ENCODE peak calls at places on chromosomes 12 and 14, in four cellular contexts. X, G, T and D are unnamed samples.

GRCh38 chr14:59926534-59926933 is 6.6 kb downstream of the LRRC9 start:
- DNase-seq in X (no peak), G (no peak), T (no peak), D (no peak)

GRCh38 chr12:27331299-27331926 is 1.2 kb upstream of the BMAL2 start:
- DNase-seq in X (peak; percentile 20), G (peak; percentile 35), T (peak; percentile 66), D (peak; percentile 89)

GRCh38 chr14:69632752-69633151 is 21.4 kb downstream of the SUSD6 start:
- DNase-seq in X (no peak), G (no peak), T (no peak), D (no peak)

GRCh38 chr14:57492859-57493258 is 798 bp downstream of the CCDC198 start:
- DNase-seq in X (no peak), G (peak; percentile 22), T (no peak), D (no peak)

GRCh38 chr14:35495278-35495677 is 38.7 kb upstream of the INSM2 start:
- DNase-seq in X (no peak), G (no peak), T (no peak), D (no peak)

GRCh38 chr12:54932691-54933090 is 51.9 kb downstream of the TESPA1 start:
- DNase-seq in X (no peak), G (no peak), T (no peak), D (no peak)

GRCh38 chr14:74912801-74913200 is 10.3 kb downstream of the RPS6KL1 start:
- DNase-seq in X (no peak), G (no peak), T (no peak), D (no peak)

GRCh38 chr12:131454418-131455217 is 256.3 kb upstream of the SFSWAP start:
- DNase-seq in X (peak; percentile 79), G (peak; percentile 60), T (peak; percentile 76), D (peak; percentile 13)

GRCh38 chr14:67704484-67705089 is 2.9 kb downstream of the RDH12 start:
- DNase-seq in X (peak; percentile 18), G (peak; percentile 54), T (peak; percentile 72), D (peak; percentile 62)

GRCh38 chr12:2922329-2922728 is 31.6 kb downstream of the TULP3 start:
- DNase-seq in X (no peak), G (no peak), T (no peak), D (no peak)

GRCh38 chr12:130253866-130254265 is 83.8 kb upstream of the PIWIL1 start:
- DNase-seq in X (no peak), G (no peak), T (no peak), D (no peak)

GRCh38 chr12:6020930-6021329 is 75.9 kb upstream of the ANO2 start:
- DNase-seq in X (no peak), G (no peak), T (no peak), D (no peak)

GRCh38 chr14:50003213-50004021 is 110.5 kb downstream of the ARF6 start:
- DNase-seq in X (peak; percentile 94), G (peak; percentile 71), T (peak; percentile 65), D (no peak)

GRCh38 chr12:86264451-86265328 is 8.5 kb upstream of the MGAT4C start:
- DNase-seq in X (no peak), G (no peak), T (no peak), D (no peak)

GRCh38 chr12:2751686-2752085 is 43.1 kb upstream of the FKBP4 start:
- DNase-seq in X (no peak), G (no peak), T (no peak), D (no peak)

GRCh38 chr12:70645494-70646317 is 8.5 kb upstream of the PTPRB start:
- DNase-seq in X (peak; percentile 65), G (peak; percentile 41), T (peak; percentile 67), D (peak; percentile 30)

GRCh38 chr14:73491977-73492552 is 1.3 kb downstream of the RIOX1 start:
- DNase-seq in X (no peak), G (no peak), T (no peak), D (no peak)

GRCh38 chr12:1880153-1880845 is 38.2 kb downstream of the CACNA2D4 start:
- DNase-seq in X (no peak), G (no peak), T (no peak), D (no peak)

GRCh38 chr14:78959674-78960264 is 789.6 kb downstream of the NRXN3 start:
- DNase-seq in X (peak; percentile 28), G (peak; percentile 49), T (peak; percentile 26), D (peak; percentile 42)

GRCh38 chr12:29427964-29428363 is 47.0 kb upstream of the ERGIC2 start:
- DNase-seq in X (peak; percentile 25), G (peak; percentile 10), T (peak; percentile 36), D (no peak)

GRCh38 chr12:30796508-30796780 is 41.7 kb upstream of the CAPRIN2 start:
- DNase-seq in X (peak; percentile 29), G (no peak), T (no peak), D (no peak)

GRCh38 chr12:106303202-106303820 is 778 bp downstream of the TCP11L2 start:
- DNase-seq in X (peak; percentile 57), G (peak; percentile 62), T (no peak), D (no peak)

GRCh38 chr14:81309511-81309910 is 88.8 kb upstream of the GTF2A1 start:
- DNase-seq in X (no peak), G (no peak), T (no peak), D (no peak)

DNA sequence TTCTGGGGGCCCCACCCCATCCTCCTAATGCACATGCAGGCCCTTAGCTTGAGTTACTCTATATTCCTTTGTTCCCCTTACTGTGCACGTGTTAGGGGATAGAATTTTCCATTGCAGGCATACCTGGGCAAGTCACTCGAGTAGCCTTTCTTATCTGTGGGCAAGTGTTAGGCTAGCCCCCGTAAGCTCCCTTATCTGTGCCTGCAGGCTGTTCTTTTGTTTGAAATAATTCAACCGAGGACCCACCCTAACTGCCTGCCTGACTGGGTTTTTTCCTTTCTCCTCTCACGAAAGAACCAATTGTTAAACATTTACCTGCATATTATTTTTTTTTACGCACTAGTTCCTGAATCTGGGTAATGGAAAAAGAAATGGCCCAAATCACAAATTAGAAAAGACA is 21.3 kb upstream of the BCAT1 start:
- DNase-seq in X (no peak), G (no peak), T (no peak), D (no peak)
- H3K9me3 ChIP-seq in X (peaks cover 9% of the 10 kb centered on the region), G (no peaks in the 10 kb centered on the region), T (no peaks in the 10 kb centered on the region), D (peaks cover 5% of the 10 kb centered on the region)

GRCh38 chr14:29144598-29144997 is 378.0 kb downstream of the FOXG1 start:
- DNase-seq in X (no peak), G (no peak), T (no peak), D (no peak)
- TF ChIP-seq TCF7L2 in X (no peak), G (no peak), T (no peak), D (no peak)

GRCh38 chr12:53563452-53563851 is 56.2 kb upstream of the NPFF start:
- DNase-seq in X (no peak), G (no peak), T (no peak), D (no peak)
- H3K4me1 ChIP-seq in X (no peaks in the 10 kb centered on the region), G (peaks cover 11% of the 10 kb centered on the region), T (peaks cover 18% of the 10 kb centered on the region), D (peaks cover 24% of the 10 kb centered on the region)

GRCh38 chr12:113233967-113234366 is 12.7 kb downstream of the TPCN1 start:
- DNase-seq in X (no peak), G (no peak), T (no peak), D (no peak)

GRCh38 chr12:113232232-113232615 is 11.0 kb downstream of the TPCN1 start:
- DNase-seq in X (no peak), G (no peak), T (no peak), D (no peak)

GRCh38 chr12:113232787-113233585 is 11.7 kb downstream of the TPCN1 start:
- DNase-seq in X (no peak), G (no peak), T (no peak), D (no peak)

GRCh38 chr12:113230315-113231274 is 9.3 kb downstream of the TPCN1 start:
- DNase-seq in X (no peak), G (peak; percentile 94), T (no peak), D (no peak)

DNA sequence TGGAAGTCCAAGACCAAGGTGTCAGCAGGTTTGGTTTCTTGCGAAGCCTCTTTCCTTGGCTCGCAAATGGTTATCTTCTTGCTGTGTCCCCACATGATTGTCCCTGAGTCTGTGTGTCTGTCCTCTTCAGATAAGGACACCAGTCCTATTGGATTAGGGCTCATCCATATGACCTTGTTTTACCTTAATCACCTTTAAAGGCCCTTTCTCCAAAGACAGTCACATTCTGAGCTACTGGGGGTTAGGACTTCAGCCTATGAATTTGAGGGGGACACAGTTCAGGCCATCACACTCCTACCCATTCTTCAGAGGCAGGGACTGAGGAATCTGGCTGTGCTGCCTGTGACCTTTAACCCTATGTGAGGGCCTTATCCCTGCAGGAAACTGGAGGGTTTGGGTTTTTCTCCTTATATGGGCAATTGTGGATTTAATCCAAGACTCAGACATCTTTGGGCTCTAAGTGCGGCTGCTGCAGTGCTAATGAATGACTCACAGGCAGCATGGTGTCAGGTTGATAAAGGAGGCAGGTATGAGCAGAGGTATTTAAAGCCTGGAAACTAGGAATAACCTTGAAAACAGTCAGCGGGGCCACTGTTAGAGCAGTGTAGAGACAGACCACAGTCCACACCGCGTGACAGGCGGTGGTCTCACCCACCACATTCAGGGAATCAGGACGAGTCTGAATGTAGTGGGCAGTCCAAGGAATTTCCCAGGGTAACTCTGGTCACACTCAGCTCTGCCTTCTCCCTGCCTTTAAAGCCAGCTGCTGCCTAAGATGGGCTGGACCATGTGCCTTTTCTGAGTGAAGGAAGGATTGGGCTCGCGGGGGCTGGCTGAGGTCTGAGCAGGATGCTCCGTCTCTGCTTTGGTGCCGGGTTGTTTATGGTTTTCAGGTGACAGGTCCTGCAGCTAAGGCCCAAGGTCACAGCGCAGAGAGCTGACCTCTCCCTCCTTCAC is 10.3 kb downstream of the TPCN1 start:
- DNase-seq in X (peak; percentile 43), G (peak; percentile 79), T (peak; percentile 54), D (no peak)
- H3K9me3 ChIP-seq in X (peaks cover 9% of the 10 kb centered on the region), G (no peaks in the 10 kb centered on the region), T (no peaks in the 10 kb centered on the region), D (no peaks in the 10 kb centered on the region)

GRCh38 chr12:63086149-63086915 is 64.7 kb downstream of the AVPR1A start:
- DNase-seq in X (no peak), G (no peak), T (no peak), D (no peak)
- TF ChIP-seq TCF7L2 in X (no peak), G (no peak), T (no peak), D (no peak)

GRCh38 chr14:89445252-89445973 is 28.4 kb upstream of the FOXN3 start:
- DNase-seq in X (no peak), G (no peak), T (no peak), D (no peak)

GRCh38 chr14:89444044-89444443 is 27.0 kb upstream of the FOXN3 start:
- DNase-seq in X (no peak), G (no peak), T (no peak), D (no peak)

GRCh38 chr14:89443002-89443660 is 26.1 kb upstream of the FOXN3 start:
- DNase-seq in X (no peak), G (no peak), T (no peak), D (no peak)

GRCh38 chr14:89442280-89442679 is 25.2 kb upstream of the FOXN3 start:
- DNase-seq in X (no peak), G (no peak), T (no peak), D (no peak)

DNA sequence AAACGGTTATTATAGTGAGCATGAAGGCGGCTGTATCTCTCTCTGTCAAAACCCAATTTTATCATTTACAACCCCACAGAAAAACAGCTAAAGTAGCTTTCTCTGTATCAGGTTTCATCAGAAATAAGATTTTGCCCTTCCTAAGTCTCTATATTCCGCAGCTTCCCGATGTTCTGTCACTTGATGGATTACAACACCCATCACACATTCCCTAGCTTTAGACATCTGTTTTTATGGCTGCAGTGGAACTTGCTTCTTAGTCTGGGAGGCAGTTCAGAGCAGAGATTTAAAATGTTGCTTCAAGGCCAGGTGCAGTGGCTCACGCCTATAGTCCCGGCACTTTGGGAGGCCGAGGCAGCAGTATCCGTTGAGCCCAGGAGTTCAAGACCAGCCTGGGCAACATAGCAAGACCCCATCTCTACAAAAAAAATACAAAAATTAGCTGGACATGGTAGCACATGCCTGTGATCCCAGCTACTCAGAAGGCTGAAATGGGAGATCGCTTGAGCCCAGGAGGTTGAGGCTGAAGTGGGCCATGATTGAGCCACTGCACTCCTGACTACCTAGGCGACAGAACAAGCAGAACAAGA is 27.6 kb upstream of the FOXN3 start:
- DNase-seq in X (no peak), G (no peak), T (no peak), D (no peak)
- H3K4me1 ChIP-seq in X (no peaks in the 10 kb centered on the region), G (peaks cover 6% of the 10 kb centered on the region), T (no peaks in the 10 kb centered on the region), D (no peaks in the 10 kb centered on the region)

GRCh38 chr12:128381961-128382360 is 115.0 kb downstream of the TMEM132C start:
- DNase-seq in X (no peak), G (no peak), T (no peak), D (no peak)
- H3K9me3 ChIP-seq in X (no peaks in the 10 kb centered on the region), G (no peaks in the 10 kb centered on the region), T (peaks cover 14% of the 10 kb centered on the region), D (no peaks in the 10 kb centered on the region)